ENCODE peak calls at places on chromosomes 5 and 9, in eight cellular contexts. X is neural crest cell, D is kidney epithelial cell, M is RWPE2, O is endothelial cell, Z is WERI-Rb-1, T is cardiac fibroblast, G is AG10803. P is an unnamed sample.

GRCh38 chr5:59124983-59125960 is 542.4 kb downstream of the RAB3C start:
- DNase-seq in X (no peak), D (no peak), M (no peak), O (peak), Z (peak), T (peak), G (peak), P (no peak)

GRCh38 chr5:146588331-146588730 is 72.3 kb upstream of the GPR151 start:
- DNase-seq in X (no peak), D (no peak), M (no peak), O (no peak), Z (no peak), T (no peak), G (peak), P (no peak)

GRCh38 chr5:2286250-2286649 is 403.5 kb upstream of the IRX4 start:
- DNase-seq in X (no peak), D (no peak), M (no peak), O (no peak), Z (no peak), T (no peak), G (no peak), P (no peak)

GRCh38 chr5:158389786-158390185 is 530.8 kb upstream of the CLINT1 start:
- DNase-seq in X (no peak), D (no peak), M (no peak), O (no peak), Z (peak), T (no peak), G (no peak), P (no peak)

GRCh38 chr5:136006767-136007251 is 22.0 kb upstream of the TGFBI start:
- DNase-seq in X (no peak), D (peak), M (peak), O (no peak), Z (no peak), T (peak), G (peak), P (no peak)

GRCh38 chr9:16336833-16337232 is 533.6 kb downstream of the BNC2 start:
- DNase-seq in X (no peak), D (no peak), M (no peak), O (no peak), Z (no peak), T (no peak), G (no peak), P (no peak)

GRCh38 chr9:95756101-95756500 is 119.4 kb upstream of the ERCC6L2 start:
- DNase-seq in X (no peak), D (no peak), M (no peak), O (no peak), Z (no peak), T (no peak), G (no peak), P (no peak)

GRCh38 chr5:77560677-77561263 is 68.7 kb upstream of the WDR41 start:
- DNase-seq in X (no peak), D (peak), M (no peak), O (peak), Z (no peak), T (peak), G (peak), P (peak)

GRCh38 chr9:107375651-107376369 is 92.7 kb downstream of the RAD23B start:
- DNase-seq in X (no peak), D (no peak), M (no peak), O (no peak), Z (no peak), T (no peak), G (no peak), P (no peak)

GRCh38 chr5:78547731-78548189 is 100.8 kb downstream of the LHFPL2 start:
- DNase-seq in X (no peak), D (no peak), M (no peak), O (no peak), Z (no peak), T (peak), G (peak), P (no peak)

GRCh38 chr9:26779072-26779471 is 113.5 kb downstream of the CAAP1 start:
- DNase-seq in X (no peak), D (no peak), M (no peak), O (no peak), Z (no peak), T (peak), G (peak), P (no peak)

GRCh38 chr5:85488295-85488694 is 1103.6 kb upstream of the EDIL3 start:
- DNase-seq in X (no peak), D (no peak), M (no peak), O (no peak), Z (no peak), T (no peak), G (no peak), P (no peak)
- TF ChIP-seq CTCF in X (no peak), D (no peak), M (no peak), O (no peak), Z (no peak), T (no peak), G (no peak), P (no peak)

GRCh38 chr5:132065351-132065937 is 5.0 kb downstream of the IL3 start:
- DNase-seq in X (peak), D (peak), M (peak), O (peak), Z (peak), T (peak), G (peak), P (peak)
- TF ChIP-seq CTCF in X (peak), D (peak), M (peak), O (no peak), Z (peak), T (peak), G (peak), P (peak)

GRCh38 chr9:134181648-134182034 is 17.3 kb upstream of the RNU6ATAC start:
- DNase-seq in X (no peak), D (no peak), M (no peak), O (no peak), Z (peak), T (no peak), G (no peak), P (no peak)
- TF ChIP-seq CTCF in X (no peak), D (no peak), M (no peak), O (no peak), Z (no peak), T (no peak), G (no peak), P (no peak)

GRCh38 chr9:137582286-137582860 is 3.6 kb upstream of the DPH7 start:
- DNase-seq in X (no peak), D (no peak), M (no peak), O (no peak), Z (peak), T (peak), G (no peak), P (no peak)
- TF ChIP-seq CTCF in X (peak), D (peak), M (peak), O (no peak), Z (peak), T (peak), G (peak), P (no peak)

P was measured in Calu3.